ENCODE peak calls at places on chromosomes 11 and 22, in six cellular contexts. V, B, A, L, I and W are unnamed samples.

GRCh38 chr11:10436224-10436623 is 18.8 kb upstream of the AMPD3 start:
- DNase-seq in V (no peak), B (no peak), A (no peak), L (no peak), I (no peak), W (no peak)

GRCh38 chr11:20369816-20370215 is 6.3 kb downstream of the HTATIP2 start:
- DNase-seq in V (no peak), B (no peak), A (no peak), L (peak), I (no peak), W (no peak)

GRCh38 chr11:64566042-64566914 is 24.7 kb upstream of the SLC22A12 start:
- DNase-seq in V (peak), B (no peak), A (peak), L (peak), I (no peak), W (no peak)

GRCh38 chr11:130649749-130650275 is 201.4 kb downstream of the ADAMTS15 start:
- DNase-seq in V (no peak), B (no peak), A (no peak), L (no peak), I (no peak), W (no peak)

GRCh38 chr22:21624120-21624879 is 5.5 kb downstream of the YDJC start:
- DNase-seq in V (peak), B (no peak), A (peak), L (peak), I (no peak), W (no peak)

GRCh38 chr11:57410287-57410686 is 16.6 kb downstream of the SLC43A3 start:
- DNase-seq in V (peak), B (no peak), A (no peak), L (no peak), I (no peak), W (no peak)

GRCh38 chr11:133833101-133833898 is 12.0 kb downstream of the SPATA19 start:
- DNase-seq in V (no peak), B (peak), A (no peak), L (no peak), I (no peak), W (no peak)

GRCh38 chr11:74257934-74258553 is 53.4 kb downstream of the P4HA3 start:
- DNase-seq in V (no peak), B (peak), A (peak), L (no peak), I (no peak), W (no peak)

GRCh38 chr11:9672288-9672916 is 8.5 kb downstream of the SWAP70 start:
- DNase-seq in V (no peak), B (no peak), A (no peak), L (no peak), I (no peak), W (no peak)

GRCh38 chr11:47388697-47389576 is 10.6 kb upstream of the SPI1 start:
- DNase-seq in V (no peak), B (no peak), A (no peak), L (no peak), I (no peak), W (no peak)

GRCh38 chr11:75413864-75414263 is 14.5 kb downstream of the RPS3 start:
- DNase-seq in V (no peak), B (no peak), A (no peak), L (no peak), I (no peak), W (no peak)